ENCODE peak calls at places on chromosomes 7 and 10, in ten cellular contexts. S, X, M, V, E, R, G, H, Y and N are unnamed samples.

GRCh38 chr10:124906551-124907001 is 35.3 kb upstream of the ZRANB1 start:
- DNase-seq in M (no peak), S (no peak), E (no peak), V (no peak), Y (no peak), G (peak; percentile 52), R (no peak), H (peak; percentile 78), X (no peak), N (no peak)

GRCh38 chr7:129522088-129522970 is 20.0 kb downstream of the SMKR1 start:
- DNase-seq in V (peak; percentile 31), S (no peak), G (no peak), E (no peak), Y (no peak), M (no peak), X (no peak), R (no peak), H (peak; percentile 17), N (no peak)

GRCh38 chr10:34528320-34528719 is 286.8 kb downstream of the PARD3 start:
- DNase-seq in M (no peak), R (peak; percentile 44), Y (no peak), V (no peak), X (no peak), S (peak; percentile 78), E (peak; percentile 67), H (peak; percentile 95), G (peak; percentile 54), N (no peak)

GRCh38 chr7:66967029-66967428 is 28.4 kb downstream of the SBDS start:
- DNase-seq in H (no peak), M (no peak), E (no peak), X (no peak), V (no peak), R (no peak), S (no peak), Y (no peak), G (no peak), N (no peak)

GRCh38 chr7:74400420-74401136 is 53.1 kb upstream of the GTF2IRD1 start:
- DNase-seq in G (no peak), E (no peak), R (no peak), M (no peak), V (no peak), H (no peak), Y (no peak), S (no peak), X (no peak), N (no peak)

GRCh38 chr7:130914589-130915294 is 180.7 kb upstream of the KLF14 start:
- DNase-seq in V (no peak), R (no peak), M (no peak), G (no peak), Y (no peak), H (no peak), X (no peak), E (no peak), S (no peak), N (no peak)

GRCh38 chr10:62017141-62017870 is 115.8 kb downstream of the ARID5B start:
- DNase-seq in G (peak; percentile 50), H (no peak), M (no peak), R (no peak), E (no peak), V (no peak), Y (no peak), X (no peak), S (no peak), N (no peak)

GRCh38 chr7:29194594-29195417 is at the start of gene CHN2:
- DNase-seq in X (peak; percentile 76), R (peak; percentile 67), S (peak; percentile 64), G (no peak), E (peak; percentile 83), V (peak; percentile 48), Y (peak; percentile 76), M (peak; percentile 51), H (peak; percentile 21), N (no peak)

GRCh38 chr7:17062433-17063383 is 180.9 kb upstream of the AGR3 start:
- DNase-seq in Y (peak; percentile 8), R (no peak), E (peak; percentile 35), H (peak; percentile 42), S (no peak), X (no peak), V (no peak), M (no peak), G (no peak), N (no peak)
- TF ChIP-seq CTCF in Y (no peak), R (no peak), E (peak; percentile 58), H (peak; percentile 34), S (peak; percentile 73), X (no peak), V (peak; percentile 35), M (peak; percentile 15), G (no peak), N (no peak)

GRCh38 chr10:94627511-94627910 is 56.0 kb upstream of the CYP2C18 start:
- DNase-seq in X (no peak), E (no peak), S (no peak), R (no peak), M (no peak), G (no peak), H (no peak), V (no peak), Y (no peak), N (no peak)

GRCh38 chr10:94632954-94633353 is 50.6 kb upstream of the CYP2C18 start:
- DNase-seq in M (no peak), E (no peak), G (no peak), Y (no peak), S (no peak), R (no peak), H (no peak), V (no peak), X (no peak), N (no peak)

GRCh38 chr10:94626476-94626875 is 57.1 kb upstream of the CYP2C18 start:
- DNase-seq in S (no peak), X (no peak), M (no peak), V (no peak), R (no peak), H (no peak), G (no peak), E (no peak), Y (no peak), N (no peak)

GRCh38 chr10:94631077-94631476 is 52.5 kb upstream of the CYP2C18 start:
- DNase-seq in Y (no peak), V (no peak), X (no peak), E (no peak), H (no peak), S (no peak), G (no peak), R (no peak), M (no peak), N (no peak)

DNA sequence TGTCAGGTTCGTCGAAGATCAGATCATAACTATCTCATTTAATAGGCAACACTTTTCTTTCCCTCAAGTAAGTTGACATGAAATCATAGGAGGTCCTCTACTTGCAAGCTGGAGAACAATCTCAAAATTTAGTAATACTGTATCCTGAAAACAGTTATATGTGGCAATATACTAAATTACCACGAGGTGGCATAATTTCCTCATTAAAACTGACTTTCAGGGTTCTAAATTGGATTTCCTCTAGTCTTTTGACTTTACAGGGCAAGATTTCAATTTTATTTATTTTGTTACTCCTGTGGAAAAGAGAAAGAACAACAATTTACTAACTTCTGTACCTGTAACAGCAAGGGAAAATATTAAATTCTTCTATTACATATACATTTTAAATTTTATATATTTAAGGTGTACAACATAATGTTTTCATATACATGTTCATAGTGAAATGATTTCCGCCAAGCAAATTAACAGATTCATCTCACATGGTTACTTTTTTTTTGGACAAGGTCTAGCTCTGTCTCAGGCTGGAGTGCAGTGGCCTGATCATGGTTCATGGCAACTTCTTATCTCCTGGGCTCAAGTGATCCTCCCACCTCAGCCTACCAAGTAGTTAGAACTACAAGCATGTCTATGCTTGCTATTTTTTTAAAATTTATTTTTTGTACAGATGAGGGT is 53.4 kb upstream of the CYP2C18 start:
- DNase-seq in V (no peak), X (no peak), R (no peak), E (peak; percentile 49), S (no peak), H (peak; percentile 44), G (no peak), M (no peak), Y (peak; percentile 45), N (no peak)
- TF ChIP-seq CTCF in V (peak; percentile 83), X (peak; percentile 65), R (peak; percentile 55), E (peak; percentile 72), S (peak; percentile 82), H (peak; percentile 59), G (peak; percentile 61), M (peak; percentile 62), Y (peak; percentile 57), N (peak; percentile 45)

GRCh38 chr7:31767686-31768358 is 80.8 kb downstream of the PPP1R17 start:
- DNase-seq in E (no peak), M (no peak), G (no peak), V (no peak), H (no peak), Y (no peak), S (no peak), R (no peak), X (no peak), N (no peak)

GRCh38 chr7:31758770-31759169 is 71.8 kb downstream of the PPP1R17 start:
- DNase-seq in H (no peak), G (no peak), E (no peak), S (no peak), Y (no peak), M (no peak), V (no peak), R (no peak), X (no peak), N (no peak)

GRCh38 chr7:31764457-31764856 is 77.4 kb downstream of the PPP1R17 start:
- DNase-seq in R (no peak), G (no peak), Y (no peak), S (no peak), M (no peak), H (no peak), V (no peak), X (no peak), E (no peak), N (no peak)

GRCh38 chr7:31761646-31762045 is 74.6 kb downstream of the PPP1R17 start:
- DNase-seq in X (no peak), Y (no peak), E (no peak), G (no peak), S (no peak), V (no peak), H (no peak), R (no peak), M (peak; percentile 51), N (no peak)

DNA sequence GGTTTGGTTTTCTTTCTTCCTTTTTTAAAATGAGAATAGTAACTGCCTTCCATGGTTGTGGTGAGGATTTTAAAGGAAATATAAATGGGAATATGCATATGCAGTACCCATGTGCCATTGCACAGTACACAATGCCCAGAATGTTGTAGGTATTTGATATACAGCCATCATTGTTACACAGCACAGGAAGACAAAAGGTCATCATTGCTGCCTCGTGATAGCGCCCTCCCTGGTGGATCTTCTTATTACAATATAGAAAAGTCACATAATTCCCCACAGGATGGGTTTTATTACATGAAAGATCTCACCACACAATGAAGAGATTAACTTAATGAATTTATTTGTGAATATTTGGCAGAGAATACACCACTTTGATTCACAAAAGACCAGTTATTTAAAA is 76.5 kb downstream of the PPP1R17 start:
- DNase-seq in V (no peak), Y (no peak), R (no peak), G (no peak), E (peak; percentile 9), X (no peak), M (no peak), H (no peak), S (no peak), N (no peak)
- TF ChIP-seq CTCF in V (peak; percentile 39), Y (peak; percentile 15), R (no peak), G (no peak), E (peak; percentile 56), X (no peak), M (no peak), H (peak; percentile 17), S (no peak), N (peak; percentile 46)

DNA sequence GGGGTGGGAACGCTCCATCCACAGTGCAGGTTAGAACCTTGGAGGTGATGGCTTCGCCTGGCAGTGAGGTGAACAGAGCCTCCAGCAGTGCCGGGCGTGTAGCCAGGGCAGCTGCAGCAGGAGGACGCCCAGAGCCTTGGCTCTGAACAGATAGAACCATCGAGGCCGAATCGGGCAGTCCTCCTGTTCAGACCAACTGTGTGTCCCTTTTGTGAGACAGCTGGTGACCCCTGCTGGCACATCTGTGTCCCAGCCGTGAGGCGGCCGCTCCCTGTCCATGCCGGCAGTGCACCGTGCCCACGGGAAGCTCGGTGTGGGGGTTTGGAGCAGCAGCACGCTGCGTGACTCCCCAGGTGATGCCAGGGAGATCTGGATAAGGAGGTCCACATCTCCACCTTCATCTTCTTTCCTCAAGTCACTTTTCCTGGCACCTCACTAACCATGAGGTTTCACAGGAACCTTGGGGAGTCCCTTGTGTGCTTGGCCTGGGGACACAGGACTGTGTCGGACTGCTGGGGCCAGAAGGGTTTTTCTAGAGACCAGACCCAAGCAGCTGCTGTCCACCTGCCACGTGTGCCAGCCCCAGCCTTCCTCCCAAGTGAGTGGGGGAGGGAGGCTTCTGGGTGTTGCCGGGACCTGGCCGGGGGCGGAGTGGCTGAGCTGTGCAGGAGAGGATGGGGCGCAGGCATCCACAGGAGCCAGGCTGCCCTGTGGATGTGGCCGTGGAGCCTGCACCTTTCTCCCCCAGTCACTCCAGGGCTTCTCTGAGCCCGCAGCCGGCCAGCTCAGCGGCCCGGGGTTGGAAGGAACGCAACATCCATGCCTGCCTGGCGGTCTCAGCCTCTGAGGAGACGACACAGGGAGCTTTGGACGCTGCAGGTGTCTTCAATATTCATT is 69.4 kb downstream of the DNAJB6 start:
- DNase-seq in E (no peak), Y (no peak), X (no peak), S (no peak), M (peak; percentile 65), H (no peak), R (no peak), V (no peak), G (no peak), N (no peak)
- TF ChIP-seq CTCF in E (peak; percentile 25), Y (no peak), X (no peak), S (no peak), M (peak; percentile 59), H (no peak), R (no peak), V (peak; percentile 16), G (no peak), N (no peak)